ENCODE peak calls at places on chromosomes 2 and 18, in six cellular contexts. N is bronchial epithelial cell, X is dorsolateral prefrontal cortex, F is tibial nerve, B is upper lobe of left lung, S is WERI-Rb-1. R is an unnamed sample. For H3K27me3, the result is how much of the 10 kb centered on the place peaks cover.

GRCh38 chr18:45324489-45325111 is 290.7 kb upstream of the SLC14A2 start:
- DNase-seq in N (peak), F (peak), X (no peak), S (no peak), B (peak), R (no peak)

GRCh38 chr2:25546852-25547251 is 126.5 kb downstream of the DTNB start:
- DNase-seq in N (no peak), S (no peak), X (no peak), F (no peak), B (no peak), R (no peak)

GRCh38 chr2:36597532-36598377 is at the start of gene FEZ2:
- DNase-seq in B (peak), F (peak), S (peak), X (peak), N (peak), R (peak)

GRCh38 chr2:195672674-195673073 is 15.6 kb downstream of the SLC39A10 start:
- DNase-seq in S (no peak), B (no peak), N (peak), F (no peak), X (no peak), R (no peak)

GRCh38 chr2:240797500-240797895 is 22.5 kb downstream of the KIF1A start:
- DNase-seq in B (no peak), N (no peak), X (peak), F (no peak), S (no peak), R (no peak)

GRCh38 chr2:32963941-32964340 is 17.2 kb downstream of the LTBP1 start:
- DNase-seq in S (no peak), N (no peak), F (no peak), B (no peak), X (no peak), R (no peak)

GRCh38 chr2:205017381-205017780 is 472.1 kb downstream of the PARD3B start:
- DNase-seq in S (no peak), X (no peak), B (no peak), N (no peak), F (no peak), R (no peak)

GRCh38 chr2:60641866-60642788 is 88.7 kb upstream of the BCL11A start:
- DNase-seq in F (peak), S (peak), B (no peak), N (peak), X (no peak), R (no peak)

GRCh38 chr18:58887613-58887963 is 22.9 kb downstream of the ZNF532 start:
- DNase-seq in N (no peak), X (peak), S (no peak), B (peak), F (peak), R (peak)

GRCh38 chr2:30511122-30512083 is 64.4 kb downstream of the LCLAT1 start:
- DNase-seq in X (no peak), F (peak), B (peak), N (peak), S (no peak), R (no peak)

GRCh38 chr2:97957432-97958183 is 38.1 kb downstream of the TMEM131 start:
- DNase-seq in B (no peak), X (no peak), S (no peak), N (peak), F (no peak), R (no peak)

GRCh38 chr2:75787532-75788132 is 76.9 kb upstream of the GCFC2 start:
- DNase-seq in B (no peak), N (peak), S (no peak), X (no peak), F (no peak), R (no peak)

GRCh38 chr2:235078182-235078581 is 126.4 kb downstream of the SH3BP4 start:
- DNase-seq in B (no peak), S (no peak), X (no peak), N (no peak), F (no peak), R (no peak)
- TF ChIP-seq CTCF in B (no peak), S (no peak), X (no peak), N (no peak), F (no peak), R (no peak)

GRCh38 chr2:47782557-47783490 is at the start of gene MSH6:
- DNase-seq in N (peak), B (peak), X (peak), F (peak), S (peak), R (peak)

GRCh38 chr2:47783491-47784330 is 766 bp downstream of the MSH6 start:
- DNase-seq in S (peak), X (peak), F (peak), B (peak), N (peak), R (peak)

GRCh38 chr2:47784349-47784851 is 1.5 kb downstream of the MSH6 start:
- DNase-seq in B (no peak), S (no peak), X (no peak), N (no peak), F (no peak), R (no peak)

GRCh38 chr2:47785986-47786385 is 3.0 kb downstream of the MSH6 start:
- DNase-seq in F (no peak), N (no peak), B (no peak), X (no peak), S (peak), R (no peak)
- H3K4me3 ChIP-seq in F (no peak), N (no peak), B (no peak), X (no peak), S (no peak), R (no peak)

GRCh38 chr2:20668470-20668869 is 1.5 kb downstream of the GDF7 start:
- DNase-seq in B (no peak), F (no peak), N (no peak), X (no peak), S (no peak), R (no peak)

GRCh38 chr2:20666364-20667150 is at the start of gene GDF7:
- DNase-seq in N (no peak), S (peak), X (no peak), B (no peak), F (no peak), R (no peak)

GRCh38 chr2:20666114-20666363 is 905 bp upstream of the GDF7 start:
- DNase-seq in X (no peak), N (no peak), B (no peak), S (no peak), F (no peak), R (no peak)

GRCh38 chr2:20667531-20668401 is 822 bp downstream of the GDF7 start:
- DNase-seq in B (no peak), F (no peak), N (no peak), X (no peak), S (no peak), R (no peak)

DNA sequence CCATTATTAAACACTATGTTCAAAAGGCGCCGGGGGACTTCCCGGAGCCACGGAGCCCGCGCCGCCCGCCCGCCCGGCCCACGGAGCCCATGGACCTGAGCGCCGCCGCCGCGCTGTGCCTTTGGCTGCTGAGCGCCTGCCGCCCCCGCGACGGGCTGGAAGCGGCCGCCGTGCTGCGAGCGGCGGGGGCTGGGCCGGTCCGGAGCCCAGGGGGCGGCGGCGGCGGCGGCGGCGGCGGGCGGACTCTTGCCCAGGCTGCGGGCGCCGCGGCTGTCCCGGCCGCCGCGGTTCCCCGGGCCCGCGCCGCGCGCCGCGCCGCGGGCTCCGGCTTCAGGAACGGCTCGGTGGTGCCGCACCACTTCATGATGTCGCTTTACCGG is 197 bp downstream of the GDF7 start:
- DNase-seq in S (no peak), X (no peak), B (no peak), F (no peak), N (no peak), R (no peak)
- H3K27me3 ChIP-seq in S (half or more), X (under half), B (under half), F (half or more), N (under half), R (under half)

GRCh38 chr2:12173271-12173942 is 427.0 kb downstream of the LPIN1 start:
- DNase-seq in X (no peak), S (no peak), B (no peak), F (no peak), N (peak), R (no peak)
- TF ChIP-seq CTCF in X (no peak), S (peak), B (no peak), F (no peak), N (peak), R (no peak)

GRCh38 chr2:239114119-239114581 is 266.3 kb downstream of the TWIST2 start:
- DNase-seq in X (no peak), F (no peak), B (no peak), S (no peak), N (no peak), R (no peak)
- H3K4me3 ChIP-seq in X (no peak), F (no peak), B (no peak), S (no peak), N (no peak), R (no peak)

DNA sequence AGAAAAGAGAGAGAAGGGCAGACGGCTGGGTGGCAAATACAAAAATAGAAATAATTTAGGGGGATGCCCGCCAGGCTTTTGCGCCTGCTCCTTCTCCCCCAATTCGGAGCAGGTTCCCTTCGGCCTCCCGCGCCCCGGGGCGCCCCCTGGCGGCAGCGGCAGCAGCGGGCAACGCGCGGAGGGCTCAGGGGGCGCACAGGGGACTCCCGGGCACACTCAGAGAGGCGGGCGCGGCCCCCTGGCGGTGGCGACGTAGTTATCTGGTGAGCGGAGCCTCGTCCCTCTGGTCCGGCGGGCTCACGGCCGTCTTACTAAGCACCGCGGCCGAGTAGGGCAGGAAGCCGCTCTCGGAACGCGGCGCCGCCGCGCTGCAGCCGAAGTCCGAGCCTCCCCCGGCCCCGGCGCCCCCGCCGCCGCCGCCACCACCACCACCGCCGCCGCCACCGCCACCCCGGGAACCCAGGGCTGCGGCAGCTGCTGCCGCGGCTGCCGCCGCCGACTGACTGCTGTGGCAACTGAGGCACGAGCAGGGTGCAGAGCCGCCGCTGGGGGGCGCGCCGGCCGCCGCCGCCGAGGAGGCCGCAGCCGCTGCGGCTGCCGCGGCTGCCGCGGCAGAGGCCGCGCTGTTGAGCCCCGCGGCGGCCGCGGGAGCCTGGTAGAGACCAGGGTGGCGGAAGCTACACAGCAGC is 3.8 kb downstream of the EVX2 start:
- DNase-seq in S (peak), X (no peak), F (no peak), N (no peak), B (no peak), R (peak)
- H3K27me3 ChIP-seq in S (half or more), X (half or more), F (half or more), N (half or more), B (under half), R (under half)

DNA sequence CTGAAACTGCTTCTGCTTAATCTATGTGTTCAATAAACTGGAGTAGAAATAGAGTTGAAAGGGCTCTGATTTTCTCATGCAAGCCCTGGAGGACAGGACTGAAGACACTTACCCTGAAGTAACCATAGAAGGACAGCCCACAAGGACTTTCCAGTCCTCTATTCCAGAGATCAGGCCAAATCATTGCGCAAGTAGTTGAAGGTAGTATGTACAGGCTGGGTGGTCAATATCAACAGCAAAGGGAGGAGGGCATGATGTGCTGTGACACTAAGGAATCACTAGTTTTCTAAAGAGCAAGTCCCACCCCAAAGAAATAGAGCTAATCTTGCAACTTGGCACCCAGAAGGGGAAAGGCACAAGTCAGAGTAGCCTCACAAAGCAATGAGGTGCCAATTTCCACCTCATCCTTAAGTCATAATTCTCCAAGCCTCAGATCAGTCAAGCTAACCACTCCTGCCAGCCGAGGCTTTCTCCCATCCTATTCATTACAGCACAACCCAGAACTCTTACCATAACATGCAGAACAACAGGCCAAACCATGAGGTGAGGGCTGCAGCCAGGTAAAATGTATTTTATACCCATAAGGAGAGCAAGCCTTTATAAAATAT is 533.5 kb downstream of the TNS1 start:
- DNase-seq in X (no peak), S (no peak), N (no peak), F (peak), B (no peak), R (no peak)
- TF ChIP-seq CTCF in X (no peak), S (no peak), N (no peak), F (no peak), B (no peak), R (no peak)

GRCh38 chr2:68831688-68832087 is 39.5 kb downstream of the BMP10 start:
- DNase-seq in B (no peak), S (no peak), N (no peak), X (no peak), F (no peak), R (no peak)

GRCh38 chr2:68827681-68828080 is 43.5 kb downstream of the BMP10 start:
- DNase-seq in N (no peak), B (no peak), X (no peak), S (no peak), F (no peak), R (no peak)

GRCh38 chr2:68832161-68832869 is 38.9 kb downstream of the BMP10 start:
- DNase-seq in S (no peak), F (peak), B (peak), N (peak), X (peak), R (peak)

GRCh38 chr2:68828887-68829708 is 42.1 kb downstream of the BMP10 start:
- DNase-seq in S (no peak), N (peak), F (peak), X (peak), B (peak), R (no peak)

GRCh38 chr2:68829764-68830163 is 41.4 kb downstream of the BMP10 start:
- DNase-seq in S (no peak), N (no peak), B (no peak), X (no peak), F (no peak), R (no peak)
- H3K4me3 ChIP-seq in S (no peak), N (no peak), B (no peak), X (peak), F (no peak), R (no peak)

GRCh38 chr2:85706604-85707296 is 12.6 kb downstream of the GNLY start:
- DNase-seq in N (no peak), F (peak), S (no peak), B (peak), X (peak), R (no peak)

GRCh38 chr2:85706063-85706462 is 11.9 kb downstream of the GNLY start:
- DNase-seq in F (no peak), B (no peak), X (no peak), S (no peak), N (no peak), R (no peak)

GRCh38 chr2:85704800-85705679 is 10.9 kb downstream of the GNLY start:
- DNase-seq in B (no peak), N (no peak), F (no peak), S (no peak), X (no peak), R (peak)

GRCh38 chr2:85704038-85704437 is 9.9 kb downstream of the GNLY start:
- DNase-seq in X (no peak), B (no peak), N (no peak), F (no peak), S (no peak), R (no peak)

DNA sequence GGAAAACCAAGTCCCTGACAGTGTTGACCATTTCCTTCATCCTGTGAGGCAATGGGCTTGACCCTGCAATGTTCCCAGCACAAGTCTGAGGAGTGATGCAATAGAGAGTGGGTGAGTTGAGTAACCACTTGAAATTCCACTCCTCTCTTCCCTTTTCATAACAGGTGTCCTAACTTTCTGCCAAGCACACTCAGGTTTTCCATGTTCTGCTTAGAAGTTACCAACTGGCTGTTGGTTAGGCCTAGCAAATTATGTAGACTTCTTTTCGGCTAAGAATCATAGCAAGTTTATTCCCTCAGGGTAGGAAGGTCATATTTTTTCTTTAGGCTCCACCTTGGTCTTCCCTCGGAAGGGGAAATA is 11.5 kb downstream of the GNLY start:
- DNase-seq in N (peak), S (no peak), B (peak), F (peak), X (no peak), R (no peak)
- H3K27me3 ChIP-seq in N (under half), S (under half), B (under half), F (under half), X (under half), R (under half)